ENCODE peak calls at places on chromosomes 12 and 14, in four cellular contexts. K is hepatocyte; Z is stimulated activated CD4-positive, alpha-beta T cell treated with anti-CD3 and anti-CD28 coated beads, TNF-alpha, amount 100 ng/mL, for 48 hours; P is RPMI7951. I is an unnamed sample.
A peak's percentile ranks its signal among the peaks of the same experiment; 100 is the strongest.

GRCh38 chr14:74945261-74945851 is 10.0 kb downstream of the PGF start:
- DNase-seq in K (peak; percentile 62), Z (no peak), P (peak; percentile 41), I (peak; percentile 33)

GRCh38 chr12:122862872-122863701 is 27.8 kb downstream of the HIP1R start:
- DNase-seq in K (peak; percentile 88), Z (no peak), P (no peak), I (no peak)

GRCh38 chr14:35909675-35910074 is 83.5 kb downstream of the BRMS1L start:
- DNase-seq in K (peak; percentile 37), Z (no peak), P (no peak), I (no peak)

GRCh38 chr12:45575823-45576448 is 153.6 kb upstream of the ARID2 start:
- DNase-seq in K (no peak), Z (no peak), P (no peak), I (no peak)

GRCh38 chr12:126443977-126444376 is 1378.7 kb downstream of the AACS start:
- DNase-seq in K (no peak), Z (no peak), P (no peak), I (no peak)

GRCh38 chr12:44015333-44015941 is 179.6 kb downstream of the TMEM117 start:
- DNase-seq in K (peak; percentile 70), Z (no peak), P (peak; percentile 50), I (peak; percentile 62)

GRCh38 chr12:31482816-31483215 is 108.1 kb downstream of the DENND5B start:
- DNase-seq in K (no peak), Z (no peak), P (peak; percentile 93), I (peak; percentile 5)

GRCh38 chr14:102996941-102997340 is 60.4 kb downstream of the CDC42BPB start:
- DNase-seq in K (no peak), Z (no peak), P (no peak), I (no peak)

GRCh38 chr14:74856366-74856765 is 19.6 kb downstream of the PROX2 start:
- DNase-seq in K (no peak), Z (no peak), P (no peak), I (peak; percentile 24)

GRCh38 chr14:20679907-20680306 is 4.5 kb upstream of the RNASE4 start:
- DNase-seq in K (peak; percentile 53), Z (no peak), P (peak; percentile 69), I (peak; percentile 20)

GRCh38 chr14:106879241-106879640 is 1352.9 kb downstream of the TMEM121 start:
- DNase-seq in K (no peak), Z (peak; percentile 73), P (no peak), I (peak; percentile 33)

GRCh38 chr12:25819713-25820112 is 138.8 kb upstream of the RASSF8 start:
- DNase-seq in K (no peak), Z (no peak), P (no peak), I (no peak)

GRCh38 chr14:103427485-103428443 is 42.5 kb downstream of the MARK3 start:
- DNase-seq in K (no peak), Z (peak; percentile 10), P (peak; percentile 88), I (peak; percentile 75)

GRCh38 chr14:24780278-24780677 is 146.3 kb upstream of the GZMB start:
- DNase-seq in K (no peak), Z (no peak), P (peak; percentile 8), I (no peak)

GRCh38 chr12:113381237-113381636 is 22.4 kb downstream of the SDS start:
- DNase-seq in K (no peak), Z (no peak), P (no peak), I (no peak)

GRCh38 chr12:6824085-6824800 is 2.6 kb downstream of the GPR162 start:
- DNase-seq in K (peak; percentile 6), Z (no peak), P (no peak), I (no peak)

GRCh38 chr14:50011242-50011641 is 105.1 kb downstream of the VCPKMT start:
- DNase-seq in K (no peak), Z (no peak), P (no peak), I (no peak)

GRCh38 chr14:30573203-30573814 is 14.4 kb downstream of the G2E3 start:
- DNase-seq in K (no peak), Z (no peak), P (peak; percentile 64), I (peak; percentile 50)

GRCh38 chr12:69274861-69275260 is 35.5 kb downstream of the CPSF6 start:
- DNase-seq in K (no peak), Z (no peak), P (peak; percentile 24), I (no peak)

GRCh38 chr14:56874375-56874774 is 64.1 kb upstream of the OTX2 start:
- DNase-seq in K (peak; percentile 44), Z (no peak), P (peak; percentile 4), I (peak; percentile 1)

GRCh38 chr12:31118347-31118830 is 44.7 kb downstream of the DDX11 start:
- DNase-seq in K (peak; percentile 49), Z (peak; percentile 12), P (no peak), I (no peak)

I was measured in myocyte.